ENCODE peak calls at places on chromosomes 4 and X, in four cellular contexts. A, Q, U and Z are unnamed samples.
A peak's percentile ranks its signal among the peaks of the same experiment; 100 is the strongest.

GRCh38 chr4:125313989-125314602 is 659 bp upstream of the FAT4 start:
- DNase-seq in A (peak; percentile 78), Q (no peak), U (no peak), Z (no peak)

GRCh38 chrX:153533041-153533565 is 15.7 kb downstream of the ATP2B3 start:
- DNase-seq in A (no peak), U (peak; percentile 41), Q (peak; percentile 6), Z (no peak)

GRCh38 chr4:94390804-94391410 is 48.3 kb upstream of the HPGDS start:
- DNase-seq in U (peak; percentile 14), Q (peak; percentile 19), A (peak; percentile 11), Z (no peak)

GRCh38 chrX:47240619-47241018 is 7.8 kb downstream of the USP11 start:
- DNase-seq in U (no peak), Q (no peak), A (no peak), Z (no peak)

GRCh38 chr4:139857021-139857420 is 191.4 kb downstream of the MGST2 start:
- DNase-seq in A (peak; percentile 91), U (no peak), Q (no peak), Z (no peak)

GRCh38 chrX:108731144-108731543 is 5.2 kb downstream of the IRS4 start:
- DNase-seq in A (peak; percentile 85), Q (no peak), U (no peak), Z (no peak)

GRCh38 chr4:56788081-56788480 is 33.4 kb downstream of the SPINK2 start:
- DNase-seq in U (no peak), Q (no peak), A (no peak), Z (no peak)

GRCh38 chrX:19772759-19773623 is 114.4 kb downstream of the SH3KBP1 start:
- DNase-seq in U (peak; percentile 14), A (no peak), Q (peak; percentile 1), Z (no peak)

GRCh38 chr4:147689062-147689461 is 5.1 kb upstream of the PRMT9 start:
- DNase-seq in Q (no peak), A (no peak), U (no peak), Z (no peak)

GRCh38 chrX:68832516-68833447 is 4.0 kb downstream of the EFNB1 start:
- DNase-seq in U (no peak), A (peak; percentile 28), Q (no peak), Z (no peak)

GRCh38 chr4:57763070-57763469 is 652.9 kb upstream of the IGFBP7 start:
- DNase-seq in A (no peak), U (no peak), Q (no peak), Z (no peak)

GRCh38 chrX:152155766-152156310 is 17.5 kb upstream of the MAGEA10 start:
- DNase-seq in U (no peak), A (no peak), Q (no peak), Z (no peak)

GRCh38 chr4:85776579-85776978 is 301.6 kb downstream of the ARHGAP24 start:
- DNase-seq in Q (no peak), U (no peak), A (no peak), Z (peak; percentile 60)

GRCh38 chrX:121323337-121323736 is 275.9 kb downstream of the GLUD2 start:
- DNase-seq in Q (no peak), A (no peak), U (no peak), Z (no peak)

GRCh38 chr4:17985832-17986231 is 35.7 kb downstream of the LCORL start:
- DNase-seq in U (no peak), Q (no peak), A (no peak), Z (no peak)

GRCh38 chrX:65587616-65588526 is 53.3 kb upstream of the LAS1L start:
- DNase-seq in U (peak; percentile 64), Q (peak; percentile 80), A (no peak), Z (no peak)

GRCh38 chr4:165096776-165097175 is 15.9 kb downstream of the TMEM192 start:
- DNase-seq in Q (peak; percentile 49), A (peak; percentile 43), U (no peak), Z (no peak)

GRCh38 chr4:78757574-78757973 is 18.6 kb upstream of the BMP2K start:
- DNase-seq in A (no peak), Q (no peak), U (no peak), Z (no peak)

GRCh38 chrX:19889582-19890342 is 2.4 kb upstream of the SH3KBP1 start:
- DNase-seq in A (peak; percentile 15), U (peak; percentile 78), Q (peak; percentile 42), Z (peak; percentile 34)

GRCh38 chr4:81919238-81919637 is 447.5 kb upstream of the RASGEF1B start:
- DNase-seq in A (peak; percentile 53), U (no peak), Q (no peak), Z (no peak)

GRCh38 chr4:133467290-133467947 is 318.3 kb downstream of the PCDH10 start:
- DNase-seq in U (no peak), A (no peak), Q (no peak), Z (no peak)

GRCh38 chrX:103158317-103158621 is 56.6 kb upstream of the BEX4 start:
- DNase-seq in U (no peak), A (no peak), Q (no peak), Z (no peak)
- H3K27ac ChIP-seq in U (no peak overlapping the region), A (no peak overlapping the region), Q (no peak overlapping the region), Z (no peak overlapping the region)

GRCh38 chr4:1684756-1685603 is 867 bp upstream of the FAM53A start:
- DNase-seq in U (no peak), Q (no peak), A (no peak), Z (no peak)
- H3K27ac ChIP-seq in U (no peak overlapping the region), Q (no peak overlapping the region), A (no peak overlapping the region), Z (no peak overlapping the region)

DNA sequence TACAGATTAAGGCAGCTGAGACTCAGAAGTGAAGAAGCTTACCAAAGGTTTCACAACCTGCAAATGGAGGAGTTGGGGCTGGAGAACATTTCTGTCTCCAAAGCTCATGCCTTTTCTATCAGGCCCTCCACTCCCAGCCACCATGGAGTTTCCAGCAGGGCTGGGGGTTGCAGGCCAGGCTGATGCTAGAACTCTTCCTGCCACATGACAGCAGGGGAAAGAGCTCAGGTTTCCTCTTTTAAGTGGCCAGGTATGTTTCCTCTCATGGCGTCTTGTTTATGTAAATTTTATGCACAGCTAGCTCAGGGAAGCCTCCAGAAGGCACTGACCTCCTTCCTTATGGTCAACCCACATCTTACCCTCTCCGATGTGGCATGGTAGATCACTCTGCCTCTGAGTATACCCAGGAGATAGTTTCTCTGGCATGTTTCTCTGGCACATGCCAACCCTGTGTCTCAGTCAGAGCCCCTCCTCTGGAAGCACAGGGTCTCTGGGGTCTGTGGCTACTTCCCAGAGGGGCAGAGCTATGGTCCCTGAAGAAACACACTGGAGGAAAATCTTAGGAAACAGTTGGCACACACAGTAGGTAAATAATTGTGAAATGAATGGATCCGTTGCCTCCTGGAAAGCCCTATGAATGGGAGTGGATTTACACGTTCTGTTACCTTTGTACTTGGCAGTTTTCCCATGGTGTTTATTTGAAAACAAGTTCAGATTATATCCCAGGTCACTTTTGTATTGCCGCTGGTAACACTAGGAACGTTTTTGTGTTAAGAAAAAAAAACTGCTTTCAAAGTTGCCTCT is 28.9 kb downstream of the PDK3 start:
- DNase-seq in A (no peak), Q (no peak), U (no peak), Z (no peak)
- H3K27ac ChIP-seq in A (no peak overlapping the region), Q (no peak overlapping the region), U (no peak overlapping the region), Z (no peak overlapping the region)

DNA sequence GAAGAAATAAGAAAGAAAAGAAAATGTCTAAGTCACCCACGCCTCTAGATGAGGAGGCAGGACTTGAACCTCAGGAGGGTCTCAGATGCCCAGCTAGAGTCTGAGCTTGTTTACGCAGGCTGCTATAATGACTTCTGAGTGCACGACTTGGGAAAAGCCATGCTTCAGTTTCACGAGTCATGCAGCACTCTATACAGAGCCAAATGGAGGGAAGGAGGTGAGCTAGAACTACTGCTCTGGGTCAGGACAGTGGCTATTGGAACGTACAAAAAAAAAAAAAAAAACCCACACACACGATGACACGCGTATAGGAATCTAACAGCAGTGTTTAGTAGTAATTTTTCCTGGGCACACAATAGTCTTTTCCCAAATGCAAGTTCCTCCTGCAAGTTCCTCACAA is 36.8 kb downstream of the IRF2 start:
- DNase-seq in A (no peak), U (no peak), Q (no peak), Z (no peak)
- H3K27ac ChIP-seq in A (no peak overlapping the region), U (no peak overlapping the region), Q (no peak overlapping the region), Z (no peak overlapping the region)

GRCh38 chr4:41028392-41029076 is 185.8 kb downstream of the APBB2 start:
- DNase-seq in U (no peak), Q (peak; percentile 38), A (no peak), Z (no peak)
- H3K27ac ChIP-seq in U (no peak overlapping the region), Q (no peak overlapping the region), A (no peak overlapping the region), Z (no peak overlapping the region)

DNA sequence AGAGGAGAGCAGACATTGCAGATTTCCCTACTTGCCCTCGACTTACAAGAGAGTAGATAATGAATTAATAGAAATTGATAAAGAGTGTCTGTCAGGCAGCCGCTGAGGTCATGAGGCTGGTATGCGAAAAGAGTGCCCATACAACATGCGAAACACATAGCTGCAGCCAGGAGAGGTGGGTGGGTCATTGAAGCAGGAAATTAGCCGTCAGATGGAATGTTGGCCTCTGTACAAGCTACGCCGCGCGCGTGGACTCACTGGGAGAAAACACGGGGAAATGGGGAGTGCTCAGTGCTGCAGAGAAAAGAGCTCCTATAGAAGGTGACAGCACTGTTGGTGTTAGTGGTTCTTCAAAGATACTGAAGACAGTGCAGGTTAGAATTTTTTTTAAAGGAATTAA is 125.1 kb downstream of the RAPGEF2 start:
- DNase-seq in Q (peak; percentile 78), U (peak; percentile 81), A (peak; percentile 63), Z (peak; percentile 41)
- H3K27ac ChIP-seq in Q (peak overlapping the region; percentile 86), U (no peak overlapping the region), A (peak overlapping the region; percentile 0), Z (peak overlapping the region; percentile 76)

DNA sequence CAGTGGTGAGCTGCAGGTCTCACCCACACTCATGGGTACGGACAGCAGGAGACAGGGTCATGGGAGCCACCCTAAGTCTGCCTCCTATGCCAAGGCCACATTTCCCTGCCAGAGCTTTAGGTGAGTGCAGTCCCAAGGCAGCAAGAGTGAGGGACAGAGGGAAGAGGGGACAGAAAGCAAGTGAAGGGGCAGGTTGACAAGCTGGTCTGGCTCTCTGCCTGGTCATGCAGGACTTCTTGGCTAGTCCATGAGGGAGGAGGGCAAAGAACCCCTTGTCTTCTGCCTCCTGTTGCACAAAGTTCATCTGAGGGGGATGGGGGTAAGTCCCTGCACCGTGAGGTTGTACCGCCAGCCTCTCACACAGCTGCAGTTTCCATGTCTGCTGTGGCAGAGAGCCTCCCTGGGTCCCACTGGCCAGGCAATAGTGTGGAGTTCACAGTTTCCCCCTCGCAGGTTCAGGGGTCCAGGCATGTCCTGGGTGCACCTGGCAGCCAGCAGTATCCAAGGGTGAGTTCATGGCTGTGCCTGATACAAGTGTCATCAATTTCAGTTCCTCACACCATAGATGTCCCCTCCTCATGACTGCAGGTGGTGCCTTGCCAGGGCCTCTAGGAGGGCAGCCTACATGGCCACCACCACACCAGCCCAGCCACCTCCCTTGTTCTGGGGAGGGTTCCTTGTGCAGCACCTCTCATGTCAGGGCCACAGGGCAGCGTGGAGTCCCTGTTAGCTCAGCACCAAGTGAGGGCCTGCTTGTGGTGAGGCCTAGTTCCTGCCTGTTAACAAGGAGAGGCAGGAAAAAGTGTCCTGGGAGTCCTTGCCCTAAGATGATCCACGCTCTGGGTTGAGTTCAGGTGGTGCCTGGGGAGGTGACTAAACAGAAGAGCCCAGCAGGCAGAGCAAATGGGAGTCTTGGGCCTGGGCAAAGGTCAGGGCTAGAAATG is 72.5 kb downstream of the ADRA2C start:
- DNase-seq in Q (no peak), A (no peak), U (no peak), Z (no peak)
- H3K27ac ChIP-seq in Q (no peak overlapping the region), A (no peak overlapping the region), U (no peak overlapping the region), Z (no peak overlapping the region)

GRCh38 chrX:70901465-70901864 is 7.0 kb downstream of the TEX11 start:
- DNase-seq in A (no peak), U (no peak), Q (no peak), Z (no peak)
- H3K27ac ChIP-seq in A (no peak overlapping the region), U (no peak overlapping the region), Q (no peak overlapping the region), Z (no peak overlapping the region)